ENCODE peak calls at places on chromosomes 11 and 22, in six cellular contexts. X is heart left ventricle, R is caudate nucleus, W is astrocyte of the cerebellum, L is SK-MEL-5, Z is RPMI8226. G is an unnamed sample.

GRCh38 chr11:29310016-29310415 is 706.8 kb downstream of the KCNA4 start:
- DNase-seq in L (no peak), R (no peak), W (peak), X (no peak), Z (no peak), G (no peak)

GRCh38 chr11:133619973-133620372 is 87.7 kb upstream of the OPCML start:
- DNase-seq in X (no peak), Z (no peak), R (no peak), W (no peak), L (peak), G (peak)

GRCh38 chr11:119572481-119573424 is 149.8 kb upstream of the THY1 start:
- DNase-seq in X (no peak), W (no peak), L (peak), Z (no peak), R (no peak), G (no peak)

GRCh38 chr11:78022397-78023396 is at the start of gene KCTD14:
- DNase-seq in L (no peak), W (no peak), X (peak), Z (no peak), R (no peak), G (peak)

GRCh38 chr11:5252280-5253265 is 2.0 kb downstream of the HBG2 start:
- DNase-seq in L (no peak), X (no peak), W (no peak), Z (no peak), R (no peak), G (no peak)

GRCh38 chr11:64060861-64061444 is 25.2 kb downstream of the FLRT1 start:
- DNase-seq in R (peak), W (no peak), L (no peak), X (peak), Z (no peak), G (peak)

GRCh38 chr11:66967670-66968425 is 7.3 kb upstream of the C11orf86 start:
- DNase-seq in L (no peak), X (no peak), R (no peak), Z (no peak), W (no peak), G (no peak)

GRCh38 chr22:17302616-17303015 is 66.6 kb upstream of the CECR2 start:
- DNase-seq in W (no peak), R (no peak), L (peak), X (no peak), Z (no peak), G (no peak)

GRCh38 chr11:102172127-102172848 is 62.0 kb downstream of the YAP1 start:
- DNase-seq in Z (no peak), R (no peak), W (no peak), X (no peak), L (no peak), G (no peak)

GRCh38 chr11:2203440-2204259 is 32.0 kb upstream of the TH start:
- DNase-seq in W (no peak), X (peak), L (no peak), R (no peak), Z (no peak), G (no peak)

GRCh38 chr22:43094085-43094484 is 4.9 kb upstream of the TTLL1 start:
- DNase-seq in R (no peak), W (no peak), L (no peak), Z (peak), X (peak), G (no peak)

GRCh38 chr11:57255618-57256017 is 18.6 kb upstream of the APLNR start:
- DNase-seq in W (peak), X (no peak), Z (no peak), R (no peak), L (peak), G (no peak)

GRCh38 chr22:30416843-30417242 is 8.7 kb upstream of the MTFP1 start:
- DNase-seq in Z (no peak), X (no peak), W (no peak), R (no peak), L (no peak), G (no peak)

GRCh38 chr11:111819161-111820058 is 52.0 kb downstream of the ALG9 start:
- DNase-seq in R (no peak), W (peak), X (peak), L (peak), Z (no peak), G (no peak)

GRCh38 chr11:16788141-16789060 is 50.0 kb downstream of the C11orf58 start:
- DNase-seq in X (peak), R (peak), W (no peak), Z (peak), L (peak), G (peak)

GRCh38 chr11:16178273-16178672 is 178.1 kb downstream of the SOX6 start:
- DNase-seq in X (no peak), L (no peak), W (no peak), R (no peak), Z (no peak), G (no peak)

GRCh38 chr11:45022294-45023064 is 71.8 kb upstream of the TP53I11 start:
- DNase-seq in Z (peak), W (no peak), L (no peak), R (no peak), X (no peak), G (no peak)

GRCh38 chr11:36300651-36301050 is 4.6 kb downstream of the PRR5L start:
- DNase-seq in R (peak), L (no peak), X (peak), Z (peak), W (no peak), G (no peak)

GRCh38 chr11:114260483-114260882 is 35.7 kb upstream of the NNMT start:
- DNase-seq in X (peak), Z (no peak), W (no peak), R (no peak), L (no peak), G (no peak)

GRCh38 chr11:35152575-35152974 is 13.6 kb downstream of the CD44 start:
- DNase-seq in R (no peak), L (no peak), Z (no peak), W (no peak), X (no peak), G (no peak)

GRCh38 chr11:6746086-6746618 is 25.6 kb downstream of the OR2AG2 start:
- DNase-seq in X (no peak), Z (peak), R (no peak), L (no peak), W (no peak), G (no peak)

GRCh38 chr11:27218498-27219038 is 144.4 kb downstream of the CCDC34 start:
- DNase-seq in Z (no peak), R (no peak), L (peak), X (no peak), W (peak), G (no peak)

GRCh38 chr22:48492371-48493320 is 1335.0 kb downstream of the BRD1 start:
- DNase-seq in L (peak), R (peak), Z (peak), W (peak), X (peak), G (peak)

GRCh38 chr11:11038339-11039248 is 180.7 kb upstream of the ZBED5 start:
- DNase-seq in Z (no peak), W (no peak), X (no peak), L (no peak), R (no peak), G (no peak)

GRCh38 chr22:47366026-47366767 is 603.7 kb downstream of the TBC1D22A start:
- DNase-seq in X (no peak), W (no peak), R (no peak), Z (no peak), L (no peak), G (no peak)

GRCh38 chr11:101584651-101585050 is 844 bp upstream of the TRPC6 start:
- DNase-seq in R (no peak), W (no peak), Z (no peak), X (no peak), L (no peak), G (no peak)

GRCh38 chr11:79331251-79331901 is 109.5 kb downstream of the TENM4 start:
- DNase-seq in X (no peak), W (no peak), L (no peak), Z (no peak), R (no peak), G (no peak)

GRCh38 chr11:67290801-67291200 is 1.7 kb downstream of the ANKRD13D start:
- DNase-seq in W (peak), R (no peak), L (no peak), X (peak), Z (no peak), G (no peak)

GRCh38 chr11:35964846-35965245 is 21.0 kb downstream of the LDLRAD3 start:
- DNase-seq in X (no peak), Z (no peak), L (no peak), R (no peak), W (no peak), G (no peak)

GRCh38 chr11:115502636-115503082 is 1.6 kb downstream of the CADM1 start:
- DNase-seq in R (no peak), W (no peak), X (no peak), L (no peak), Z (no peak), G (peak)

GRCh38 chr11:1151366-1152315 is 6.1 kb upstream of the MUC5AC start:
- DNase-seq in W (no peak), R (no peak), Z (peak), X (no peak), L (no peak), G (peak)